ENCODE peak calls at places on chromosomes 13 and 19, in ten cellular contexts. Q is Calu3; P is CD4-positive, alpha-beta T cell; N is HT-29; J is fibroblast of mammary gland; E is brain microvascular endothelial cell; H is stomach; W is GM12864; U is lower lobe of right lung; I is tibial artery. F is an unnamed sample.

GRCh38 chr19:21694171-21694906 is 73.0 kb downstream of the ZNF100 start:
- DNase-seq in H (no peak), P (no peak), I (no peak), Q (no peak), E (no peak), J (no peak), U (no peak), N (no peak), W (no peak), F (no peak)

GRCh38 chr19:35142531-35143230 is 374 bp upstream of the FXYD7 start:
- DNase-seq in J (no peak), E (no peak), P (peak; percentile 73), W (no peak), H (peak; percentile 64), N (no peak), I (no peak), Q (peak; percentile 82), U (no peak), F (no peak)

GRCh38 chr19:50501568-50502475 is 9.2 kb downstream of the JOSD2 start:
- DNase-seq in H (no peak), U (peak; percentile 45), P (no peak), J (no peak), N (no peak), Q (no peak), E (no peak), I (peak; percentile 59), W (no peak), F (peak; percentile 80)

GRCh38 chr19:49212302-49212701 is 54.7 kb downstream of the TRPM4 start:
- DNase-seq in I (no peak), P (no peak), J (peak; percentile 40), Q (no peak), N (no peak), W (no peak), U (no peak), E (no peak), H (no peak), F (no peak)

GRCh38 chr13:29963086-29963485 is 112.7 kb upstream of the UBL3 start:
- DNase-seq in N (no peak), H (no peak), U (no peak), E (no peak), Q (no peak), W (no peak), P (no peak), J (no peak), I (no peak), F (no peak)

GRCh38 chr13:49022472-49023144 is 46.9 kb downstream of the FNDC3A start:
- DNase-seq in N (no peak), P (no peak), W (no peak), J (peak; percentile 57), H (no peak), U (no peak), E (no peak), I (no peak), Q (no peak), F (no peak)

GRCh38 chr19:19578241-19578640 is 40.2 kb downstream of the CILP2 start:
- DNase-seq in Q (no peak), I (no peak), N (no peak), J (no peak), U (no peak), P (no peak), E (no peak), H (no peak), W (no peak), F (no peak)

GRCh38 chr19:4473708-4474503 is 1.8 kb downstream of the HDGFL2 start:
- DNase-seq in N (no peak), P (no peak), H (no peak), I (no peak), E (no peak), J (no peak), U (no peak), W (no peak), Q (no peak), F (no peak)

GRCh38 chr19:6164906-6165531 is 29.6 kb downstream of the ACSBG2 start:
- DNase-seq in J (peak; percentile 6), H (no peak), Q (no peak), U (no peak), E (no peak), W (no peak), P (no peak), I (no peak), N (no peak), F (no peak)

GRCh38 chr13:37306778-37307544 is 201.5 kb upstream of the CSNK1A1L start:
- DNase-seq in U (no peak), J (peak; percentile 97), W (no peak), I (no peak), N (no peak), P (no peak), E (peak; percentile 95), Q (peak; percentile 12), H (no peak), F (no peak)

GRCh38 chr13:75489502-75490263 is 7.7 kb upstream of the TBC1D4 start:
- DNase-seq in J (peak; percentile 84), W (peak; percentile 42), I (no peak), N (peak; percentile 32), U (peak; percentile 72), Q (peak; percentile 14), P (no peak), E (no peak), H (peak; percentile 35), F (no peak)

GRCh38 chr13:30855569-30855968 is 50.5 kb upstream of the MEDAG start:
- DNase-seq in W (no peak), I (no peak), N (no peak), U (no peak), P (no peak), H (no peak), E (no peak), Q (no peak), J (no peak), F (no peak)

GRCh38 chr13:44093607-44094583 is 214.2 kb downstream of the LACC1 start:
- DNase-seq in H (no peak), J (no peak), E (no peak), P (no peak), N (no peak), U (no peak), W (no peak), I (no peak), Q (no peak), F (no peak)

GRCh38 chr19:37699057-37699456 is 20.5 kb downstream of the ZNF607 start:
- DNase-seq in J (no peak), U (no peak), P (no peak), I (no peak), N (no peak), E (no peak), W (no peak), H (no peak), Q (no peak), F (no peak)

GRCh38 chr13:42354246-42355117 is 82.5 kb downstream of the AKAP11 start:
- DNase-seq in J (peak; percentile 76), H (no peak), W (peak; percentile 61), U (no peak), N (peak; percentile 31), P (peak; percentile 20), I (no peak), E (peak; percentile 79), Q (no peak), F (no peak)

GRCh38 chr13:46866150-46866549 is 30.7 kb downstream of the HTR2A start:
- DNase-seq in U (peak; percentile 85), W (no peak), H (no peak), J (peak; percentile 68), N (no peak), Q (peak; percentile 31), E (peak; percentile 21), I (no peak), P (no peak), F (peak; percentile 63)

GRCh38 chr19:39670998-39671397 is 15.3 kb downstream of the LGALS16 start:
- DNase-seq in H (no peak), P (no peak), U (no peak), W (no peak), E (no peak), Q (no peak), J (no peak), I (no peak), N (no peak), F (no peak)

GRCh38 chr19:44356383-44357111 is at the start of gene ZNF112:
- DNase-seq in Q (peak; percentile 94), E (peak; percentile 90), J (peak; percentile 91), W (no peak), I (peak; percentile 93), N (peak; percentile 98), U (peak; percentile 91), H (peak; percentile 90), P (no peak), F (peak; percentile 84)